ENCODE peak calls at places on chromosomes 12 and 14, in six cellular contexts. S, V, G, Z, K and F are unnamed samples.

GRCh38 chr12:119804011-119804641 is 73.0 kb downstream of the CIT start:
- DNase-seq in Z (peak; percentile 57), S (peak; percentile 62), K (peak; percentile 21), G (no peak), V (no peak), F (no peak)

GRCh38 chr12:46221255-46222128 is 47.4 kb downstream of the SLC38A1 start:
- DNase-seq in G (no peak), V (no peak), S (peak; percentile 21), Z (no peak), K (no peak), F (no peak)

GRCh38 chr12:15227004-15227679 is 5.9 kb upstream of the RERG start:
- DNase-seq in G (peak; percentile 42), K (no peak), Z (peak; percentile 59), S (peak; percentile 6), V (no peak), F (peak; percentile 5)

GRCh38 chr12:9793774-9794395 is 33.2 kb upstream of the CD69 start:
- DNase-seq in V (no peak), K (no peak), Z (no peak), S (peak; percentile 18), G (no peak), F (no peak)

GRCh38 chr12:132388379-132389015 is 59.1 kb upstream of the GALNT9 start:
- DNase-seq in V (no peak), K (no peak), G (no peak), S (no peak), Z (no peak), F (no peak)

GRCh38 chr12:54370218-54370730 is 6.0 kb upstream of the GPR84 start:
- DNase-seq in G (peak; percentile 79), Z (peak; percentile 80), S (peak; percentile 87), K (peak; percentile 65), V (no peak), F (no peak)

GRCh38 chr14:31944256-31945073 is 132.6 kb upstream of the ARHGAP5 start:
- DNase-seq in K (no peak), S (peak; percentile 15), V (no peak), G (peak; percentile 90), Z (peak; percentile 57), F (no peak)

GRCh38 chr14:23206422-23207145 is 23.1 kb upstream of the SLC7A8 start:
- DNase-seq in V (no peak), G (no peak), K (no peak), Z (no peak), S (no peak), F (no peak)

GRCh38 chr12:132176358-132176919 is 32.2 kb downstream of the NOC4L start:
- DNase-seq in K (no peak), S (no peak), V (no peak), Z (no peak), G (no peak), F (no peak)

GRCh38 chr14:23930742-23931141 is 22.8 kb upstream of the DHRS4 start:
- DNase-seq in V (no peak), Z (no peak), S (no peak), G (no peak), K (no peak), F (no peak)

GRCh38 chr12:49232940-49233841 is 31.7 kb upstream of the TUBA1C start:
- DNase-seq in K (no peak), Z (peak; percentile 37), G (peak; percentile 28), V (no peak), S (peak; percentile 98), F (no peak)

GRCh38 chr14:23005861-23006534 is 3.9 kb downstream of the C14orf93 start:
- DNase-seq in Z (no peak), G (no peak), K (no peak), V (no peak), S (peak; percentile 55), F (no peak)

DNA sequence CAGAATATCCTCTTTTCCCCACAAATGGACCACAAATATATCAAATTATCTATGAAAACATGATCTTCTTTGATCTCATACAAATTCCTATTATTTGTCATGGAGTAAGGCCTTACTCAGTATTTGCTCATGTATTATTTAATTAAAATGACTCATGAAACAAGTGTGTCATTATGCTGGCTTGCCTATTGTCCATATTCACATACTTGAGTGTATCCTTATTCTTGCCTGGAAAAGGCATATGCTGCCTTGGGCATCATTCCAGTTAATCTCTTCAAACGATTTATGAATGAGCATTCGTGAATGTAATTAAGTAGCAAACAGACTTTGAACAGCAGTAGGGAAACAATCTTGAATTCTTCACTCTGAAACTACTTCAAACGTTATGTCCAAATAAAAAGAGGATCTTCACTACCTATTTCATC is 22.6 kb upstream of the SNRPF start:
- DNase-seq in G (no peak), S (no peak), K (no peak), V (no peak), Z (no peak), F (no peak)
- TF ChIP-seq POLR2AphosphoS5 in G (no peak), S (no peak), K (no peak), V (no peak), Z (no peak), F (no peak)

GRCh38 chr12:87363497-87364084 is 665.6 kb downstream of the C12orf50 start:
- DNase-seq in V (no peak), S (no peak), G (no peak), K (no peak), Z (no peak), F (no peak)

GRCh38 chr12:87365423-87365822 is 663.8 kb downstream of the C12orf50 start:
- DNase-seq in G (no peak), K (no peak), S (no peak), V (no peak), Z (no peak), F (no peak)

GRCh38 chr12:87368259-87368658 is 660.9 kb downstream of the C12orf50 start:
- DNase-seq in V (no peak), G (no peak), S (no peak), K (no peak), Z (no peak), F (no peak)

GRCh38 chr12:87369161-87369560 is 660.0 kb downstream of the C12orf50 start:
- DNase-seq in K (no peak), Z (no peak), G (no peak), V (no peak), S (no peak), F (no peak)
- TF ChIP-seq POLR2AphosphoS5 in K (no peak), Z (no peak), G (no peak), V (no peak), S (no peak), F (no peak)

GRCh38 chr14:94175403-94176146 is 1.5 kb downstream of the PPP4R4 start:
- DNase-seq in G (no peak), K (no peak), V (no peak), S (no peak), Z (no peak), F (no peak)

GRCh38 chr14:94179244-94179643 is 5.1 kb downstream of the PPP4R4 start:
- DNase-seq in K (no peak), G (no peak), V (no peak), S (no peak), Z (no peak), F (no peak)

GRCh38 chr14:94177806-94178205 is 3.7 kb downstream of the PPP4R4 start:
- DNase-seq in Z (no peak), G (no peak), V (no peak), S (no peak), K (no peak), F (no peak)

GRCh38 chr14:94174622-94175402 is 690 bp downstream of the PPP4R4 start:
- DNase-seq in V (no peak), Z (no peak), G (no peak), S (no peak), K (no peak), F (no peak)

DNA sequence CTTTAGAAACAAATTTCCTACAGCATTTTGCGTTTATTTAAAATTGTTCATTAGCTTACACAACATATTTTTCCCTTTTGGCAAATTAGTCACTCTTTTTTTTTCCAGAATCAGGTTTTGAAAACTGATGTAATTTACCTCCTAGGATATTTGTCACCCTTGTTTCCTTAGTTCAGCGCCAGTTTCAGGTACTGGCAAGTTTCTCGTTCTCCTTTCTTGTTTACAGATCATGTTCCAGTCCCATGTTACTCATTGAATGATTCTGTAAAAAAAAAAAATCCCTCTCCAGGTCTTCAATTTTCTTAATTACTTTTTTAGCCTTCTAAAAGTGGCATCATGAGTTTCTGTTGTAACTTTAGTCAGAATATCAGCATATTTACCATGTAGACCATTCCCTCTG is 2.7 kb downstream of the PPP4R4 start:
- DNase-seq in G (no peak), V (no peak), Z (no peak), K (no peak), S (no peak), F (no peak)
- TF ChIP-seq POLR2AphosphoS5 in G (no peak), V (no peak), Z (no peak), K (no peak), S (no peak), F (no peak)

GRCh38 chr14:100348779-100349708 is 25.9 kb downstream of the SLC25A47 start:
- DNase-seq in V (no peak), S (no peak), K (no peak), Z (no peak), G (no peak), F (no peak)
- TF ChIP-seq POLR2AphosphoS5 in V (no peak), S (no peak), K (no peak), Z (no peak), G (no peak), F (no peak)

GRCh38 chr14:61584258-61584657 is 111.1 kb upstream of the HIF1A start:
- DNase-seq in G (no peak), V (no peak), K (no peak), Z (no peak), S (no peak), F (no peak)

GRCh38 chr14:61587397-61587713 is 108.0 kb upstream of the HIF1A start:
- DNase-seq in G (no peak), Z (no peak), V (no peak), K (no peak), S (no peak), F (no peak)

GRCh38 chr14:61588419-61588901 is 106.9 kb upstream of the HIF1A start:
- DNase-seq in G (no peak), K (no peak), V (no peak), Z (peak; percentile 47), S (no peak), F (no peak)

GRCh38 chr14:61586539-61587396 is 108.5 kb upstream of the HIF1A start:
- DNase-seq in G (no peak), V (no peak), Z (no peak), K (no peak), S (no peak), F (no peak)

DNA sequence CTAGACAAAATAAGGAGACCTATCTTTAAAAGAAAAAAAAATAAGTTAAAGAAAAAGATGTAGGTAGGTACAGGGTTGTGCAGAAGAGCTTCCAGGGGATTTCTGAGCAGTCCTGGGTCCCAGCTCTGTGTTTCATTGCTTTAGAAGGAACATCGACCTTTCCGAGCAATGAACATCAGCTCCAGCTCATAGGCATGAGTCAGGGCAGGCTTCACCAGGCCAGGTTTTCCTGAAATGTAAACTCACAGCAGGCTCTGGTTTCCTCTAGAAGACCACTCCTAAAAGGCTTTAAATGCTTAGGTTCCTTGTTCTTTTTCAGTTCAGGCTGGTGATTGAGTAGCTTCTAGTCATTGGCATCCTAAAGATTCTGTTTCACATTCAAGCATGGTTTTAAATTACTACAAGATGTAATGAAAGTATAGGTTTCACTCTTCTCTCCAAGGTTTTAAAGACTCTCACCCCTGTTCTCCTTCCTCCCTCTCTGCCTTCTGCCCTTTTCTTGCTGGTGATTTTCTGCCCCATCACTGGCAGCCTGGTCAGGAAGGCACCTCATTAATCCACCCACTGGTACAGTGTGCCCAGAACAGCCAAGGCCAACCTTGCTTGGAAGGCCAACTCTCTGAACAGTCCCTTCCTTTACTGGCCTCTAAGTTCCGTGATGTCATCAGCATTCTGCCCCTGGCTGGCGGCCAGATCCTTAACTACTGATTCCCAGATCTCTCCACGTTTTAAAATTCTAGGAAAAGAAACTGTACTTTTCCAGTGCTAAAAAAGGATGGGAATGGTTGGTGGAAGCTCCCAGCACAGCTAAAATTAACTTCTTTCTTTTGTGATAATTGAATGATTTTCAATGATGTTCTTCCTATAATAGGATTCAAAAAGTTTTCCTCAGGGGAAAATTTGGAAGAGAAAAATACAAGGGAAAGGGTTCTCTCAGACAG is 109.4 kb upstream of the HIF1A start:
- DNase-seq in S (no peak), Z (peak; percentile 61), K (no peak), V (no peak), G (peak; percentile 58), F (no peak)
- TF ChIP-seq POLR2AphosphoS5 in S (no peak), Z (no peak), K (no peak), V (peak; percentile 72), G (no peak), F (no peak)